ENCODE peak calls at places on chromosomes 12 and 14, in nine cellular contexts. C is activated CD4-positive, alpha-beta T cell treated with anti-CD3 and anti-CD28 coated beads, Interleukin-2, amount 50 U/mL, for 1 hour; E is posterior cingulate gyrus; I is lower lobe of right lung; V is D341Med; A is non-pigmented ciliary epithelial cell; R is ovary; L is nucleus accumbens; J is NCI-H1105 treated with DMSO at 0.1 percent for 48 hours. Z is an unnamed sample.

GRCh38 chr12:121753844-121754264 is 39.6 kb downstream of the RHOF start:
- DNase-seq in I (peak), E (peak), L (peak), A (no peak), J (no peak), C (no peak), R (no peak), V (no peak), Z (no peak)

GRCh38 chr14:92397839-92398564 is 75.0 kb downstream of the SLC24A4 start:
- DNase-seq in A (no peak), E (no peak), J (no peak), R (no peak), V (no peak), I (no peak), C (no peak), L (no peak), Z (no peak)

GRCh38 chr12:75479963-75480461 is 543 bp upstream of the GLIPR1 start:
- DNase-seq in I (no peak), J (no peak), A (peak), L (no peak), C (no peak), E (no peak), R (no peak), V (no peak), Z (peak)

GRCh38 chr12:104234926-104235499 is 19.4 kb downstream of the TXNRD1 start:
- DNase-seq in R (no peak), C (no peak), E (no peak), A (no peak), I (no peak), J (no peak), V (no peak), L (no peak), Z (no peak)

GRCh38 chr12:13196302-13196921 is at the start of gene EMP1:
- DNase-seq in J (peak), C (peak), A (peak), V (no peak), E (peak), I (peak), R (peak), L (peak), Z (peak)

GRCh38 chr12:42759622-42760273 is 170.2 kb upstream of the PRICKLE1 start:
- DNase-seq in R (peak), I (no peak), L (no peak), J (no peak), A (no peak), E (no peak), V (no peak), C (no peak), Z (peak)

GRCh38 chr14:100649173-100649519 is 61.9 kb upstream of the BEGAIN start:
- DNase-seq in L (no peak), J (no peak), V (no peak), R (no peak), E (no peak), C (no peak), A (no peak), I (no peak), Z (no peak)

GRCh38 chr14:32027255-32027939 is 49.7 kb upstream of the ARHGAP5 start:
- DNase-seq in J (no peak), L (no peak), E (no peak), I (no peak), C (no peak), V (no peak), R (no peak), A (no peak), Z (no peak)

GRCh38 chr12:66240106-66240820 is 51.2 kb downstream of the IRAK3 start:
- DNase-seq in A (no peak), E (no peak), I (no peak), L (no peak), R (no peak), C (no peak), J (no peak), V (no peak), Z (no peak)

GRCh38 chr12:34186492-34186891 is 164.2 kb downstream of the ALG10 start:
- DNase-seq in R (no peak), C (no peak), J (no peak), I (no peak), A (no peak), E (no peak), V (no peak), L (no peak), Z (no peak)

GRCh38 chr12:67803450-67804034 is 155.0 kb downstream of the DYRK2 start:
- DNase-seq in R (no peak), E (no peak), C (no peak), V (no peak), L (no peak), J (no peak), A (no peak), I (no peak), Z (no peak)

GRCh38 chr12:106113042-106113441 is 25.7 kb downstream of the NUAK1 start:
- DNase-seq in R (no peak), V (no peak), E (no peak), I (no peak), A (no peak), C (no peak), J (no peak), L (no peak), Z (peak)

GRCh38 chr12:51028126-51028810 is 2.1 kb upstream of the SLC11A2 start:
- DNase-seq in J (peak), C (no peak), A (no peak), L (no peak), E (no peak), V (peak), R (no peak), I (no peak), Z (no peak)

GRCh38 chr14:56342419-56342901 is 224.2 kb downstream of the PELI2 start:
- DNase-seq in V (no peak), A (peak), J (no peak), L (no peak), E (no peak), I (no peak), C (no peak), R (no peak), Z (peak)

GRCh38 chr12:60152756-60153155 is 556.9 kb downstream of the SLC16A7 start:
- DNase-seq in E (no peak), L (no peak), A (no peak), R (no peak), I (no peak), V (no peak), J (no peak), C (no peak), Z (no peak)

GRCh38 chr14:93042968-93043940 is 72.5 kb downstream of the ITPK1 start:
- DNase-seq in V (peak), A (peak), R (no peak), C (no peak), L (no peak), I (peak), J (no peak), E (no peak), Z (peak)

GRCh38 chr14:96616168-96616681 is 114.0 kb downstream of the PAPOLA start:
- DNase-seq in A (no peak), L (no peak), C (no peak), V (no peak), R (no peak), E (no peak), J (no peak), I (no peak), Z (no peak)

GRCh38 chr12:43114316-43114715 is 437.7 kb downstream of the ADAMTS20 start:
- DNase-seq in L (no peak), A (no peak), R (no peak), J (no peak), C (no peak), E (no peak), I (no peak), V (no peak), Z (no peak)

GRCh38 chr14:89600950-89601826 is 184.2 kb upstream of the FOXN3 start:
- DNase-seq in C (no peak), J (no peak), V (no peak), E (no peak), L (no peak), R (no peak), I (no peak), A (peak), Z (peak)

GRCh38 chr12:71581206-71581605 is 82.4 kb downstream of the ZFC3H1 start:
- DNase-seq in C (no peak), I (no peak), L (no peak), R (no peak), J (no peak), E (no peak), V (no peak), A (no peak), Z (no peak)

GRCh38 chr12:128729628-128730121 is 94.1 kb downstream of the SLC15A4 start:
- DNase-seq in A (no peak), L (no peak), J (no peak), R (no peak), C (no peak), I (no peak), E (no peak), V (no peak), Z (no peak)

GRCh38 chr14:97687944-97688625 is 890.9 kb downstream of the VRK1 start:
- DNase-seq in I (no peak), C (no peak), E (no peak), J (no peak), A (no peak), L (no peak), R (no peak), V (no peak), Z (peak)

GRCh38 chr14:73634333-73634833 is 10.4 kb upstream of the DNAL1 start:
- DNase-seq in L (no peak), E (peak), J (peak), I (peak), V (peak), A (no peak), R (peak), C (no peak), Z (no peak)

GRCh38 chr12:49823350-49823749 is 4.9 kb downstream of the NCKAP5L start:
- DNase-seq in J (no peak), L (no peak), R (no peak), C (no peak), V (no peak), I (no peak), A (no peak), E (no peak), Z (no peak)

GRCh38 chr14:20413785-20414117 is 450 bp upstream of the TEP1 start:
- DNase-seq in R (no peak), J (peak), V (no peak), C (peak), L (no peak), A (no peak), I (no peak), E (no peak), Z (no peak)

GRCh38 chr14:74510955-74511354 is 17.4 kb downstream of the ISCA2 start:
- DNase-seq in V (no peak), J (no peak), A (no peak), R (peak), C (no peak), E (no peak), I (peak), L (no peak), Z (peak)

GRCh38 chr14:97688626-97689336 is 891.6 kb downstream of the VRK1 start:
- DNase-seq in V (no peak), L (no peak), C (no peak), A (no peak), R (no peak), J (no peak), E (no peak), I (no peak), Z (peak)

GRCh38 chr14:22472935-22473854 is 115.8 kb downstream of the DAD1 start:
- DNase-seq in E (no peak), A (no peak), V (peak), J (peak), C (no peak), L (no peak), R (no peak), I (no peak), Z (peak)

GRCh38 chr12:31003861-31004640 is 69.6 kb upstream of the DDX11 start:
- DNase-seq in I (peak), R (no peak), E (no peak), C (no peak), L (no peak), A (no peak), V (no peak), J (no peak), Z (no peak)

GRCh38 chr14:72559669-72560068 is 334.2 kb downstream of the DPF3 start:
- DNase-seq in V (no peak), I (no peak), A (no peak), R (no peak), J (no peak), C (no peak), E (no peak), L (no peak), Z (no peak)

GRCh38 chr14:78725086-78725485 is 554.9 kb downstream of the NRXN3 start:
- DNase-seq in L (no peak), C (no peak), A (no peak), V (no peak), R (no peak), I (no peak), E (no peak), J (no peak), Z (no peak)

GRCh38 chr12:106732890-106733289 is 41.6 kb upstream of the RIC8B start:
- DNase-seq in I (no peak), C (no peak), J (no peak), R (no peak), E (no peak), A (no peak), V (no peak), L (no peak), Z (no peak)

GRCh38 chr14:33914676-33915516 is 36.0 kb downstream of the EGLN3 start:
- DNase-seq in I (no peak), A (peak), J (no peak), E (no peak), R (no peak), C (no peak), V (no peak), L (no peak), Z (peak)

GRCh38 chr12:94615284-94616216 is 34.8 kb downstream of the TMCC3 start:
- DNase-seq in V (no peak), E (no peak), I (no peak), C (no peak), R (peak), L (no peak), J (no peak), A (no peak), Z (peak)

GRCh38 chr14:38125484-38125912 is 82.2 kb upstream of the SSTR1 start:
- DNase-seq in V (no peak), R (no peak), L (no peak), I (no peak), E (no peak), J (peak), C (no peak), A (no peak), Z (no peak)

GRCh38 chr14:32468955-32469354 is 139.9 kb downstream of the AKAP6 start:
- DNase-seq in I (no peak), L (no peak), A (no peak), C (no peak), J (no peak), E (no peak), R (no peak), V (no peak), Z (peak)